ENCODE peak calls at places on chromosomes 5 and 9, in nine cellular contexts. Z is sigmoid colon, V is tibial artery, T is H1, P is endodermal cell, Q is Panc1, G is lung, R is fibroblast of lung, C is left ventricle myocardium inferior. J is an unnamed sample. For H3K4me1, the result is how much of the 10 kb centered on the place peaks cover.

GRCh38 chr5:2697446-2698200 is 53.9 kb downstream of the IRX2 start:
- DNase-seq in Z (peak), G (no peak), R (peak), Q (no peak), C (no peak), T (no peak), V (no peak), P (no peak), J (no peak)

GRCh38 chr5:169744336-169744735 is 107.3 kb downstream of the DOCK2 start:
- DNase-seq in Q (no peak), R (peak), Z (no peak), G (no peak), T (no peak), C (no peak), P (no peak), V (no peak), J (no peak)

GRCh38 chr5:133401731-133402347 is 210.5 kb downstream of the FSTL4 start:
- DNase-seq in Z (no peak), R (no peak), C (no peak), V (no peak), Q (no peak), G (peak), P (peak), T (no peak), J (no peak)

GRCh38 chr9:121767176-121767769 is 115.8 kb downstream of the DAB2IP start:
- DNase-seq in Q (no peak), R (peak), C (no peak), T (no peak), P (no peak), G (no peak), V (no peak), Z (no peak), J (no peak)

GRCh38 chr5:76332620-76333170 is 70.4 kb upstream of the IQGAP2 start:
- DNase-seq in V (no peak), R (no peak), T (no peak), C (no peak), G (no peak), P (no peak), Z (no peak), Q (no peak), J (no peak)

GRCh38 chr5:148730955-148731898 is 76.9 kb upstream of the HTR4 start:
- DNase-seq in G (peak), T (peak), V (peak), R (peak), Q (peak), Z (peak), C (peak), P (peak), J (peak)

GRCh38 chr5:125199373-125199772 is 452.9 kb upstream of the ZNF608 start:
- DNase-seq in Z (no peak), P (no peak), V (no peak), T (no peak), R (no peak), Q (no peak), C (no peak), G (no peak), J (no peak)

GRCh38 chr5:181151146-181151545 is 3.8 kb downstream of the OR2V2 start:
- DNase-seq in T (no peak), P (peak), C (no peak), Q (no peak), V (no peak), R (no peak), G (no peak), Z (no peak), J (no peak)

GRCh38 chr9:136990233-136990911 is 1.9 kb upstream of the PAXX start:
- DNase-seq in Q (no peak), R (no peak), Z (no peak), C (no peak), P (no peak), G (no peak), T (no peak), V (no peak), J (no peak)

GRCh38 chr9:95515272-95516113 is 1.3 kb downstream of the PTCH1 start:
- DNase-seq in P (peak), Q (no peak), C (no peak), V (no peak), R (no peak), T (no peak), G (no peak), Z (no peak), J (no peak)

GRCh38 chr5:61301820-61302563 is 30.1 kb upstream of the ZSWIM6 start:
- DNase-seq in Z (peak), T (no peak), R (peak), V (peak), C (peak), Q (peak), P (peak), G (peak), J (no peak)

GRCh38 chr9:127862075-127863011 is 7.9 kb upstream of the ENG start:
- DNase-seq in Z (peak), V (peak), R (no peak), C (peak), Q (no peak), T (no peak), G (peak), P (no peak), J (no peak)

GRCh38 chr9:77916410-77916819 is 115.2 kb downstream of the GNAQ start:
- DNase-seq in P (no peak), T (no peak), C (no peak), Z (no peak), Q (no peak), R (no peak), G (no peak), V (no peak), J (no peak)

GRCh38 chr5:17151686-17152085 is 65.7 kb upstream of the BASP1 start:
- DNase-seq in Z (no peak), C (no peak), P (peak), V (no peak), R (peak), G (no peak), Q (no peak), T (peak), J (no peak)

GRCh38 chr5:68285857-68286611 is 70.5 kb downstream of the PIK3R1 start:
- DNase-seq in Z (no peak), P (no peak), R (peak), V (no peak), C (no peak), Q (peak), T (no peak), G (no peak), J (no peak)

GRCh38 chr9:86721843-86722705 is 225.2 kb downstream of the GAS1 start:
- DNase-seq in Z (peak), P (no peak), R (peak), G (no peak), Q (no peak), T (no peak), V (peak), C (peak), J (no peak)

GRCh38 chr5:95446560-95447221 is 55.5 kb downstream of the FAM81B start:
- DNase-seq in T (no peak), Z (no peak), Q (no peak), V (no peak), R (peak), P (no peak), G (no peak), C (no peak), J (no peak)

GRCh38 chr9:69035438-69036316 is at the start of gene FXN:
- DNase-seq in C (peak), V (peak), R (peak), P (peak), Z (peak), G (peak), T (peak), Q (peak), J (peak)

GRCh38 chr9:134208310-134208841 is 44.0 kb upstream of the RNU6ATAC start:
- DNase-seq in C (peak), R (no peak), Q (no peak), T (no peak), V (no peak), Z (peak), P (no peak), G (no peak), J (peak)

GRCh38 chr9:91416086-91416712 is 7.4 kb downstream of the NFIL3 start:
- DNase-seq in Z (no peak), C (no peak), T (no peak), P (no peak), R (peak), G (no peak), V (no peak), Q (no peak), J (no peak)

GRCh38 chr9:93900971-93901861 is 53.9 kb downstream of the BARX1 start:
- DNase-seq in Z (peak), Q (no peak), V (no peak), P (peak), T (no peak), C (peak), R (no peak), G (no peak), J (peak)

GRCh38 chr5:74863726-74864125 is 2.5 kb downstream of the FAM169A start:
- DNase-seq in T (no peak), V (no peak), Q (no peak), Z (no peak), C (no peak), G (no peak), R (no peak), P (no peak), J (no peak)

GRCh38 chr9:626591-626990 is 214.9 kb upstream of the DMRT1 start:
- DNase-seq in C (no peak), Q (no peak), V (no peak), Z (no peak), R (no peak), G (no peak), P (no peak), T (no peak), J (no peak)

GRCh38 chr9:87201316-87201715 is 254.0 kb upstream of the GAS1 start:
- DNase-seq in V (no peak), P (no peak), C (no peak), R (peak), G (no peak), Q (no peak), Z (no peak), T (no peak), J (no peak)

GRCh38 chr9:130204341-130204740 is 32.1 kb downstream of the NCS1 start:
- DNase-seq in T (no peak), R (no peak), G (no peak), P (no peak), Q (no peak), C (no peak), Z (no peak), V (no peak), J (no peak)

GRCh38 chr5:15206133-15206532 is 293.8 kb upstream of the FBXL7 start:
- DNase-seq in T (no peak), V (no peak), P (no peak), Q (no peak), Z (no peak), G (no peak), R (no peak), C (no peak), J (no peak)

DNA sequence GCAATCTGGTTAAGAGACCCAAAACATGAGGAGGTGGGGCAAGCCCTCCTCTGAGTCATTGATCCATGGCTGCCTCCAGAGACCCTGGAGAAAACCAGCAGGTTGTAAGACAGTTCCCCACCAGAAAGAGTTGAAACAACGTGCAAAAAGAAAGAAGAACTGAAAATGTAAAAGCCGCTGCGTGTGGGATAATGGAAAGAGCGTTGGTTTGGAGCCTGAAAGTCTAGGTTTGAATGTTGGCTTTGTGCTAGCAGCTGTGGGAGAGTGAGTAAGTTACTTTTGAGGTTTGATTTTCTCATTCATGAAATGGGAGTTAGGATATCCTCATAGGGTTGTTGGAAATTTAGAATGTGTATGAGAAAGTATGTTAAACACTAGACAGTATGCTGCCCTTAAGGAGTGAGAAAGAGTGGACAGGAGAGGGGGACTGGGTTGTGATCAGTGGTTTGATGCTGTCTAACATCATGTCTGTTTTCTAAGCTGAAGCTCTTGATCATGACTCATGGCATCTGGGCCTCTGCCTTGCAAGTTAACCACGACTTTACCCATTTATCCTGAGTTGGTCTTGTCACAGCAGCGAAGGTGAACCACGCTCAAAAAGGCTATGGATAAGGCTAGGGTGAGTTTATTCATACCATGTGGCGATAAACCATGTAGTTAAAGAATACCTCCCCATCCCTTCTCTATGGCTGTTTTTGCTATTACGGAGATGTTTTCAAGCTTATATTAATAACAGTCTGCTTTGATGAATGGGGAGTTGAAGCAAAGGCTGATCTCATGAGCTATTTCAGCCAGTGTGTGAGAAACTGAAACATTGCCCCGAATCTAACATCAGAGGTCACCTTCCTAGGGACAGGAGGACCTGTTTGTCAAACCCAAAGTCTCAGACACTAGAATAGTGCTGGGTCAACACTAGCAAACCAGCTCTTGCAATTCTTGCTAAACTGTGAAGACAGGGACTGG is 41.3 kb downstream of the ZNF366 start:
- DNase-seq in G (no peak), P (no peak), R (peak), V (no peak), C (no peak), Q (no peak), Z (no peak), T (no peak), J (no peak)
- H3K4me1 ChIP-seq in G (under half), P (under half), R (under half), V (under half), C (half or more), Q (under half), Z (under half), T (under half), J (under half)

DNA sequence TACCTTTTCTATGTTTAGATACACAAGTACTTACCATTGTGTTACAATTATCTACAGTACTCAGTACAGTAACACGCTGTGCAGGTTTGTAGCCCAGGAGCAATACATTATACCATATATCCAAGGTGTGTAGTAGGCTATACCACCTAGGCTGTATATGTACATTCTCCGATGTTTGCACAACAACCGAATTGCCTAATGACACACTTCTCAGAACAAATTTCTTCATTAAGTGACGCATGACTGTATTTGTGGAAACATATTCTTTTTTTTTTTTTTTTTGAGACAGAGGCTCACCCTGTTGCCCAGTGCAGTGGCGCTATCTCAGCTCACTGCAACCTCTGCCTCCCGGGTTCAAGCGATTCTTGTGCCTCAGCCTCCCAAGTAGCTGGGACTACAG is 4.0 kb upstream of the RAD23B start:
- DNase-seq in V (no peak), P (no peak), T (no peak), R (no peak), Q (no peak), G (no peak), C (no peak), Z (no peak), J (no peak)
- TF ChIP-seq CTCF in V (no peak), P (no peak), T (no peak), R (no peak), Q (no peak), G (no peak), C (no peak), Z (no peak), J (no peak)

GRCh38 chr9:81379655-81380054 is 309.7 kb downstream of the TLE1 start:
- DNase-seq in T (no peak), C (no peak), Z (no peak), V (no peak), R (peak), Q (no peak), P (no peak), G (no peak), J (no peak)

GRCh38 chr9:81375461-81376100 is 313.8 kb downstream of the TLE1 start:
- DNase-seq in C (no peak), R (no peak), T (no peak), G (no peak), V (no peak), P (no peak), Q (no peak), Z (no peak), J (no peak)

GRCh38 chr9:81374881-81375280 is 314.5 kb downstream of the TLE1 start:
- DNase-seq in R (peak), Z (no peak), C (no peak), V (no peak), T (no peak), P (no peak), Q (no peak), G (no peak), J (no peak)

GRCh38 chr9:81377921-81378320 is 311.4 kb downstream of the TLE1 start:
- DNase-seq in C (no peak), T (no peak), G (no peak), Q (no peak), R (peak), V (no peak), Z (no peak), P (no peak), J (no peak)

DNA sequence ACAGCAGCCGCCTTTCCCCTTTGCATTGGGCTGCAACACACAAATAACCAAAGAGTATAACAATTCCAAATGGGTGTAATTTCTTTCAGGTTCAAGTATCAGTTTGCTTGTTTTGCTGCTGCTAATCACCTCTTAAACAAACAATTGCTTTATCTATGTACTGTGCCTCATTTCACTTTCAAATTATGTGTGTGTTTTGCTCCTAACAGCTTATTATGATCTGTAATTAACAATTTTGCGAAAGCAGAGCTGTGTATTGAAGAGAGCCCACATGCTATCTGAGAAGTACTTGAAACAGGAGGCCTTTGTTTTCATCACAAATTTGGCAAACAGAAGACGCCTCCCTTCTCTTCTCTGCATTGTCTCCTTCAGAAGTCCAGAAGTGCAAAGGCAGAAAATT is 312.0 kb downstream of the TLE1 start:
- DNase-seq in C (no peak), G (no peak), P (no peak), Q (no peak), T (no peak), Z (no peak), R (no peak), V (no peak), J (no peak)
- H3K4me1 ChIP-seq in C (under half), G (under half), P (under half), Q (under half), T (under half), Z (under half), R (under half), V (under half), J (under half)

DNA sequence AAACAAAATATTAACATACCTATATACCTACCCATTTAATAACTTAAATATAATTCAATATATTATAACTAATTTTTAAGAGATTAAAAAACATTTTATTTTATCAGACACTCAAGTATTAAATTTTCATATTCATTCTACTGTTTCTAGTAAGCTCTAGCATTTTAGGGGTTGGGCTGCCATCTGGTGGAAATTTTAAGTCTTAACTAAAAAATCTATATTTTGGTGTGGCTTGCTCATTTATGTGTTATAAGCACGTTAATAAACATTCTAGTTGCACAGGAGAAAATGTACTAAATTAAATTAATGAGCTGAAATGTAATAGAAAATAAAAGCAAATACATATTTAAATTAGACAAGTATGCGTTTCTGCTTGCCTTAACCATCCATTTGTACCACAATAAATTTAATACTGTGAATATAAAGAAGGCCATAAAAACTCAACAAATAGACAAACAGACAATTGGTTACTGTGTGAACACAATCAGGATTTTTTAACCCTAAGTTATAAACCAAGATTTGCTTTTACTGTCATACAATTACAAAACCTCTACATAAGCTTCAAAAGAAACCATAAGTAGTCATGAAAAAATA is 1728.3 kb upstream of the CDH9 start:
- DNase-seq in Z (no peak), C (no peak), P (no peak), V (no peak), R (peak), Q (peak), G (no peak), T (no peak), J (no peak)
- TF ChIP-seq CTCF in Z (peak), C (no peak), P (peak), V (peak), R (no peak), Q (peak), G (no peak), T (peak), J (no peak)

J was measured in suprapubic skin.